ENCODE peak calls at places on chromosomes 1 and 21, in four cellular contexts. I, B, J and Z are unnamed samples.

GRCh38 chr1:179092896-179093461 is 11.1 kb downstream of the TOR3A start:
- DNase-seq in I (no peak), B (no peak), J (no peak), Z (no peak)

GRCh38 chr1:19651141-19651737 is 7.1 kb downstream of the NBL1 start:
- DNase-seq in I (no peak), B (no peak), J (peak), Z (peak)

GRCh38 chr1:111990026-111990877 is 784 bp upstream of the KCND3 start:
- DNase-seq in I (peak), B (no peak), J (no peak), Z (peak)

GRCh38 chr21:42586406-42586805 is 67.0 kb upstream of the PDE9A start:
- DNase-seq in I (no peak), B (no peak), J (no peak), Z (no peak)

GRCh38 chr1:54816130-54816529 is 15.0 kb upstream of the TTC22 start:
- DNase-seq in I (no peak), B (no peak), J (no peak), Z (no peak)

GRCh38 chr1:9180077-9180819 is 51.3 kb upstream of the GPR157 start:
- DNase-seq in I (peak), B (no peak), J (no peak), Z (no peak)

GRCh38 chr1:155773221-155773620 is 83.8 kb downstream of the GON4L start:
- DNase-seq in I (peak), B (no peak), J (no peak), Z (no peak)

GRCh38 chr1:26110731-26111529 is 694 bp upstream of the PDIK1L start:
- DNase-seq in I (peak), B (peak), J (peak), Z (peak)

GRCh38 chr21:26212220-26212619 is 41.6 kb upstream of the APP start:
- DNase-seq in I (no peak), B (no peak), J (no peak), Z (no peak)

GRCh38 chr1:182217071-182217470 is 155.6 kb upstream of the ZNF648 start:
- DNase-seq in I (peak), B (no peak), J (no peak), Z (no peak)

GRCh38 chr1:209095627-209096595 is 487.6 kb upstream of the CAMK1G start:
- DNase-seq in I (peak), B (no peak), J (no peak), Z (no peak)

GRCh38 chr1:198042168-198042567 is 114.6 kb upstream of the NEK7 start:
- DNase-seq in I (no peak), B (no peak), J (no peak), Z (no peak)

GRCh38 chr1:168485048-168485447 is 58.7 kb downstream of the XCL2 start:
- DNase-seq in I (peak), B (no peak), J (no peak), Z (no peak)

GRCh38 chr1:199954701-199955100 is 72.8 kb upstream of the NR5A2 start:
- DNase-seq in I (no peak), B (no peak), J (peak), Z (peak)

GRCh38 chr1:154697710-154698109 is 89.7 kb upstream of the ADAR start:
- DNase-seq in I (no peak), B (no peak), J (no peak), Z (no peak)

GRCh38 chr1:169759038-169759437 is 25.2 kb upstream of the SELE start:
- DNase-seq in I (no peak), B (no peak), J (no peak), Z (no peak)

GRCh38 chr1:37064059-37064458 is 29.7 kb upstream of the GRIK3 start:
- DNase-seq in I (no peak), B (no peak), J (no peak), Z (no peak)

GRCh38 chr1:205770618-205771017 is 4.7 kb downstream of the RAB29 start:
- DNase-seq in I (no peak), B (no peak), J (no peak), Z (no peak)

GRCh38 chr21:37670883-37671282 is 245.4 kb downstream of the KCNJ6 start:
- DNase-seq in I (peak), B (no peak), J (no peak), Z (no peak)

GRCh38 chr1:246797597-246797996 is 73.4 kb downstream of the SCCPDH start:
- DNase-seq in I (no peak), B (no peak), J (no peak), Z (no peak)

GRCh38 chr1:169133801-169134558 is 27.5 kb downstream of the ATP1B1 start:
- DNase-seq in I (no peak), B (no peak), J (no peak), Z (no peak)

GRCh38 chr1:14857436-14858195 is 259.1 kb downstream of the KAZN start:
- DNase-seq in I (no peak), B (no peak), J (no peak), Z (no peak)